ENCODE peak calls at places on chromosomes 4 and X, in seven cellular contexts. E, Y, Z, X, L, V and U are unnamed samples.
A peak's percentile ranks its signal among the peaks of the same experiment; 100 is the strongest.

GRCh38 chrX:151699746-151700145 is 4.5 kb downstream of the PRRG3 start:
- DNase-seq in E (no peak), Y (no peak), Z (no peak), X (no peak), L (no peak), V (no peak), U (no peak)

GRCh38 chr4:41619161-41619560 is 81.2 kb downstream of the LIMCH1 start:
- DNase-seq in E (no peak), Y (no peak), Z (peak; percentile 67), X (no peak), L (no peak), V (no peak), U (no peak)

GRCh38 chr4:76904646-76905190 is 6.8 kb upstream of the SOWAHB start:
- DNase-seq in E (no peak), Y (no peak), Z (no peak), X (no peak), L (no peak), V (peak; percentile 42), U (no peak)

GRCh38 chr4:168955674-168956073 is 54.4 kb downstream of the CBR4 start:
- DNase-seq in E (no peak), Y (no peak), Z (no peak), X (no peak), L (no peak), V (no peak), U (no peak)

GRCh38 chr4:99853993-99854392 is 37.4 kb downstream of the DAPP1 start:
- DNase-seq in E (no peak), Y (no peak), Z (peak; percentile 42), X (no peak), L (no peak), V (no peak), U (no peak)

GRCh38 chr4:1266881-1267763 is 18.2 kb upstream of the CTBP1 start:
- DNase-seq in E (no peak), Y (no peak), Z (no peak), X (no peak), L (no peak), V (no peak), U (no peak)

GRCh38 chr4:107265859-107266258 is 229.7 kb upstream of the DKK2 start:
- DNase-seq in E (no peak), Y (no peak), Z (no peak), X (no peak), L (no peak), V (no peak), U (no peak)

GRCh38 chr4:70925899-70926635 is 23.9 kb downstream of the MOB1B start:
- DNase-seq in E (no peak), Y (no peak), Z (no peak), X (no peak), L (peak; percentile 43), V (no peak), U (peak; percentile 65)

GRCh38 chrX:20240201-20240600 is 26.5 kb downstream of the RPS6KA3 start:
- DNase-seq in E (no peak), Y (no peak), Z (no peak), X (no peak), L (no peak), V (no peak), U (no peak)

GRCh38 chr4:77826280-77826679 is 7.1 kb upstream of the CNOT6L start:
- DNase-seq in E (no peak), Y (no peak), Z (no peak), X (no peak), L (no peak), V (no peak), U (no peak)

GRCh38 chr4:56372774-56373173 is 14.5 kb downstream of the AASDH start:
- DNase-seq in E (no peak), Y (no peak), Z (no peak), X (no peak), L (no peak), V (no peak), U (no peak)

GRCh38 chrX:138885886-138886285 is 174.4 kb upstream of the FGF13 start:
- DNase-seq in E (no peak), Y (no peak), Z (no peak), X (no peak), L (no peak), V (no peak), U (no peak)

GRCh38 chrX:20252392-20253231 is 14.1 kb downstream of the RPS6KA3 start:
- DNase-seq in E (peak; percentile 56), Y (peak; percentile 66), Z (peak; percentile 33), X (peak; percentile 69), L (peak; percentile 49), V (peak; percentile 43), U (peak; percentile 75)

GRCh38 chrX:70635227-70635626 is 190.6 kb downstream of the DLG3 start:
- DNase-seq in E (no peak), Y (no peak), Z (no peak), X (no peak), L (no peak), V (no peak), U (no peak)

GRCh38 chr4:153045111-153045982 is 109.2 kb downstream of the FHDC1 start:
- DNase-seq in E (no peak), Y (no peak), Z (no peak), X (no peak), L (peak; percentile 24), V (no peak), U (no peak)

GRCh38 chrX:135185795-135186443 is 14.7 kb upstream of the CT55 start:
- DNase-seq in E (no peak), Y (no peak), Z (peak; percentile 65), X (no peak), L (no peak), V (peak; percentile 30), U (peak; percentile 74)

GRCh38 chr4:55248756-55249155 is 97.3 kb upstream of the SRD5A3 start:
- DNase-seq in E (no peak), Y (no peak), Z (no peak), X (no peak), L (no peak), V (no peak), U (no peak)

GRCh38 chrX:68732906-68733493 is 85.5 kb downstream of the STARD8 start:
- DNase-seq in E (peak; percentile 57), Y (peak; percentile 48), Z (peak; percentile 76), X (peak; percentile 69), L (peak; percentile 30), V (peak; percentile 59), U (peak; percentile 52)

GRCh38 chr4:135508006-135508714 is 1306.6 kb upstream of the PABPC4L start:
- DNase-seq in E (no peak), Y (no peak), Z (no peak), X (no peak), L (no peak), V (no peak), U (no peak)

GRCh38 chr4:153725811-153726154 is 34.0 kb downstream of the RNF175 start:
- DNase-seq in E (no peak), Y (no peak), Z (no peak), X (no peak), L (no peak), V (no peak), U (no peak)

GRCh38 chrX:138847930-138848329 is 136.4 kb upstream of the FGF13 start:
- DNase-seq in E (no peak), Y (no peak), Z (no peak), X (no peak), L (no peak), V (no peak), U (no peak)

GRCh38 chr4:23789765-23790164 is 100.1 kb downstream of the PPARGC1A start:
- DNase-seq in E (peak; percentile 53), Y (no peak), Z (no peak), X (no peak), L (no peak), V (no peak), U (no peak)

GRCh38 chr4:87543835-87544461 is 14.8 kb upstream of the SPARCL1 start:
- DNase-seq in E (no peak), Y (no peak), Z (peak; percentile 64), X (no peak), L (no peak), V (no peak), U (peak; percentile 25)

DNA sequence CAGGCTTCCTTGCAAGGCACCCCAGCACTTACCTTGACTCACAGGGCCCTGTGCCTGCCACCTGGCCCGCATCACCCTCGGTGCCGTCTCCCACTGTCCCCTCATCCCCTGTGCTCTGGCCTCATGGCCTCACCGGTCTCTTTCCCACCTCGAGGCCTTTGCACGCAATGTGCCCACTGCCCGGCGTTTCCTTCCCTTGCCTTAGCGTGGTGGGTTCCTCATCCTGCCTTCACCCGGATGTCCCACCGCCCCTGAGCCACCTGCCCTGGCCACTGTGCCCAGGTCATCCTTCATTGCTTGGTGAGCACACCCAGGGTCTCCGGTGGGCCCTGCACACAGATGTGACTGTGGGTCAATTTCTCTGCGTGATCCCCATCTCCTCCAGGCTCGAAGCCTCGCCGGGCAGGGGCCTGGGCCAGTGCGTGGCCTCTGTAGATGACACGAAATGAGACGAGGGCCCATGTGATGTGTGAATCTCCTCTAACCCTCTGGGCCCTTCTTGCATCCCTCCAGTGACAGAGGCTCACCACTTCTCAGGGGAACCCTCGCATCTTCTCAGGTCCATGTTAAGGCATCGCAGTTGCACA is 4.6 kb downstream of the HTRA3 start:
- DNase-seq in E (no peak), Y (no peak), Z (no peak), X (no peak), L (no peak), V (no peak), U (no peak)
- H3K4me1 ChIP-seq in E (peaks cover 6% of the 10 kb centered on the region), Y (no peaks in the 10 kb centered on the region), Z (peaks cover 12% of the 10 kb centered on the region), X (no peaks in the 10 kb centered on the region), L (peaks cover 41% of the 10 kb centered on the region), V (peaks cover 25% of the 10 kb centered on the region), U (peaks cover 5% of the 10 kb centered on the region)

DNA sequence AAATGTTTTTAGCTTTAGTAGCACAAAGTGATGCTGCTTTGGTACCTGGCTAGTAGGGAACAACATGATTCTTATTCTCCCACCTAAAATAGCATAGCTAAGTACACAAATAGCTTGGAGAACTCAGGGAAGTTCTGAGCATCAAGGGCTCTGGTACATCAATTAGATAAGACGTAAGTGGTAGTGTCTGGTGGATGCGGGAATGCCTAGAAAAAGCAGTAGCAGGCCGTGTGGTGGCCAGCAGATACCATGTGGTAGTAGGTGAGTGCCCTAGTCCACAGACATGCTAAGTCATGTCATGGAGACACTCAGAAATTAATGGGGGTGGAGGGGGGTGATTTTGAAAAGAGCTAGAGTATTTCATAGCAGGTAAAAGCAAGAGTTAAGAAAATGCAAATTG is 347.3 kb upstream of the NOCT start:
- DNase-seq in E (no peak), Y (no peak), Z (no peak), X (no peak), L (no peak), V (no peak), U (no peak)
- H3K4me1 ChIP-seq in E (no peaks in the 10 kb centered on the region), Y (no peaks in the 10 kb centered on the region), Z (peaks cover 4% of the 10 kb centered on the region), X (no peaks in the 10 kb centered on the region), L (no peaks in the 10 kb centered on the region), V (peaks cover 2% of the 10 kb centered on the region), U (no peaks in the 10 kb centered on the region)

GRCh38 chr4:158805628-158806471 is 37.0 kb downstream of the FNIP2 start:
- DNase-seq in E (peak; percentile 23), Y (no peak), Z (no peak), X (no peak), L (no peak), V (no peak), U (peak; percentile 71)
- H3K4me1 ChIP-seq in E (peaks cover 54% of the 10 kb centered on the region), Y (peaks cover 16% of the 10 kb centered on the region), Z (no peaks in the 10 kb centered on the region), X (peaks cover 4% of the 10 kb centered on the region), L (peaks cover 42% of the 10 kb centered on the region), V (no peaks in the 10 kb centered on the region), U (peaks cover 28% of the 10 kb centered on the region)

DNA sequence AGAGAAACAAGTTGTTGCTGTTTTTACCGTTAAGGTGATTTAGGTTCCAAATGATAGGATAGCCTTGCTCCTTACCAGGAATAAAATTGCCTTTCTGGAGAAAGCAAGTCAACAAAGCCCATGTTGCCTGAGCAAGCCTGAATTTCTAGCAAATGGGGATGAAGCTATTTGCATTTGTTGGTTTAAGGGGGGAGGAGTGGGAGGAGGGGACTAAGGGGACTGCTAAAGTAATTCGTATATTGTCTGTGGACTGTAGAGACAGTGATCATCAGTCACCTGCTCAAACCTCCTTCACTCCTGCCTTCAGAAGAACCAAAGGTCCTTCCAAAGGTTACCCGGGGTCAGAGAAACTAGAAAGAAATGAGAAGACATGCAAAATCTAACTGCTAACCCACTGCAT is 65.8 kb downstream of the SCML2 start:
- DNase-seq in E (no peak), Y (no peak), Z (peak; percentile 38), X (no peak), L (no peak), V (peak; percentile 33), U (peak; percentile 74)
- H3K4me1 ChIP-seq in E (no peaks in the 10 kb centered on the region), Y (no peaks in the 10 kb centered on the region), Z (peaks cover 32% of the 10 kb centered on the region), X (no peaks in the 10 kb centered on the region), L (no peaks in the 10 kb centered on the region), V (no peaks in the 10 kb centered on the region), U (peaks cover 46% of the 10 kb centered on the region)